ENCODE peak calls at places on chromosome 2, in ten cellular contexts. D, P, E, B, X, S, M, N, H and J are unnamed samples.

GRCh38 chr2:170917219-170917851 is 11.7 kb upstream of the GORASP2 start:
- DNase-seq in D (peak), P (no peak), E (no peak), B (no peak), X (no peak), S (no peak), M (no peak), N (no peak), H (no peak), J (no peak)

GRCh38 chr2:235661136-235661535 is 167.3 kb downstream of the AGAP1 start:
- DNase-seq in D (no peak), P (no peak), E (no peak), B (no peak), X (no peak), S (no peak), M (no peak), N (no peak), H (no peak), J (no peak)

GRCh38 chr2:70248810-70249438 is 496 bp upstream of the TIA1 start:
- DNase-seq in D (peak), P (no peak), E (peak), B (peak), X (peak), S (no peak), M (peak), N (peak), H (no peak), J (no peak)

GRCh38 chr2:8412586-8412985 is 269.3 kb upstream of the ID2 start:
- DNase-seq in D (peak), P (no peak), E (no peak), B (no peak), X (no peak), S (no peak), M (no peak), N (peak), H (peak), J (no peak)

GRCh38 chr2:168245074-168245825 is 2.1 kb downstream of the STK39 start:
- DNase-seq in D (no peak), P (no peak), E (no peak), B (no peak), X (no peak), S (no peak), M (no peak), N (no peak), H (no peak), J (no peak)

GRCh38 chr2:134207589-134208209 is 46.2 kb upstream of the MGAT5 start:
- DNase-seq in D (peak), P (peak), E (peak), B (peak), X (peak), S (no peak), M (peak), N (peak), H (no peak), J (peak)

GRCh38 chr2:54632733-54633692 is 90.4 kb upstream of the EML6 start:
- DNase-seq in D (no peak), P (no peak), E (no peak), B (no peak), X (no peak), S (no peak), M (no peak), N (no peak), H (peak), J (no peak)

GRCh38 chr2:108571262-108571661 is 37.0 kb downstream of the LIMS1 start:
- DNase-seq in D (no peak), P (no peak), E (no peak), B (no peak), X (no peak), S (no peak), M (no peak), N (no peak), H (no peak), J (no peak)

GRCh38 chr2:35582637-35583036 is 772.9 kb upstream of the CRIM1 start:
- DNase-seq in D (no peak), P (no peak), E (no peak), B (no peak), X (no peak), S (no peak), M (no peak), N (no peak), H (no peak), J (no peak)

GRCh38 chr2:26595146-26595545 is 46.0 kb downstream of the CIB4 start:
- DNase-seq in D (no peak), P (no peak), E (peak), B (no peak), X (no peak), S (no peak), M (no peak), N (no peak), H (no peak), J (no peak)

GRCh38 chr2:12330916-12331315 is 385.8 kb upstream of the TRIB2 start:
- DNase-seq in D (no peak), P (no peak), E (no peak), B (no peak), X (no peak), S (no peak), M (no peak), N (no peak), H (peak), J (no peak)